ENCODE peak calls at places on chromosomes 12 and 14, in six cellular contexts. One of them, this sample, is unnamed.
A peak's percentile ranks its signal among the peaks of the same experiment; 100 is the strongest.

GRCh38 chr12:124720019-124720686 is 143.5 kb downstream of the SCARB1 start:
- DNase-seq in left colon: no peak
- DNase-seq in epithelial cell of prostate: no peak
- DNase-seq in 8988T: no peak
- DNase-seq in activated T-helper 1 cell treated with Interleukin-2 at 50 U/mL for 16 hours: no peak
- DNase-seq in GM13977: no peak
- DNase-seq in this sample: no peak

GRCh38 chr14:72839351-72839750 is 54.5 kb downstream of the DPF3 start:
- DNase-seq in left colon: no peak
- DNase-seq in 8988T: no peak
- DNase-seq in epithelial cell of prostate: no peak
- DNase-seq in activated T-helper 1 cell treated with Interleukin-2 at 50 U/mL for 16 hours: no peak
- DNase-seq in GM13977: no peak
- DNase-seq in this sample: no peak

GRCh38 chr14:87992720-87993484 is at the start of gene GALC:
- DNase-seq in GM13977: peak; percentile 92
- DNase-seq in epithelial cell of prostate: peak; percentile 26
- DNase-seq in activated T-helper 1 cell treated with Interleukin-2 at 50 U/mL for 16 hours: peak; percentile 92
- DNase-seq in left colon: peak; percentile 95
- DNase-seq in 8988T: peak; percentile 44
- DNase-seq in this sample: peak; percentile 97

GRCh38 chr14:93079321-93079720 is 36.4 kb downstream of the ITPK1 start:
- DNase-seq in 8988T: no peak
- DNase-seq in GM13977: no peak
- DNase-seq in left colon: no peak
- DNase-seq in activated T-helper 1 cell treated with Interleukin-2 at 50 U/mL for 16 hours: no peak
- DNase-seq in epithelial cell of prostate: no peak
- DNase-seq in this sample: no peak

GRCh38 chr14:89198544-89199329 is 218.3 kb downstream of the FOXN3 start:
- DNase-seq in GM13977: no peak
- DNase-seq in left colon: no peak
- DNase-seq in epithelial cell of prostate: no peak
- DNase-seq in 8988T: no peak
- DNase-seq in activated T-helper 1 cell treated with Interleukin-2 at 50 U/mL for 16 hours: no peak
- DNase-seq in this sample: no peak

GRCh38 chr14:50937325-50937724 is 7.0 kb downstream of the PYGL start:
- DNase-seq in epithelial cell of prostate: no peak
- DNase-seq in GM13977: no peak
- DNase-seq in activated T-helper 1 cell treated with Interleukin-2 at 50 U/mL for 16 hours: no peak
- DNase-seq in 8988T: no peak
- DNase-seq in left colon: no peak
- DNase-seq in this sample: no peak

GRCh38 chr12:75571651-75572050 is 60.2 kb upstream of the KRR1 start:
- DNase-seq in left colon: no peak
- DNase-seq in 8988T: no peak
- DNase-seq in activated T-helper 1 cell treated with Interleukin-2 at 50 U/mL for 16 hours: no peak
- DNase-seq in GM13977: no peak
- DNase-seq in epithelial cell of prostate: no peak
- DNase-seq in this sample: no peak

GRCh38 chr12:10381912-10382628 is 7.8 kb downstream of the KLRK1 start:
- DNase-seq in activated T-helper 1 cell treated with Interleukin-2 at 50 U/mL for 16 hours: no peak
- DNase-seq in 8988T: no peak
- DNase-seq in GM13977: no peak
- DNase-seq in left colon: no peak
- DNase-seq in epithelial cell of prostate: no peak
- DNase-seq in this sample: no peak

GRCh38 chr12:28057856-28058615 is 85.5 kb upstream of the PTHLH start:
- DNase-seq in activated T-helper 1 cell treated with Interleukin-2 at 50 U/mL for 16 hours: no peak
- DNase-seq in 8988T: no peak
- DNase-seq in GM13977: no peak
- DNase-seq in left colon: no peak
- DNase-seq in epithelial cell of prostate: peak; percentile 94
- DNase-seq in this sample: peak; percentile 77

GRCh38 chr14:71728386-71728785 is 203.8 kb upstream of the RGS6 start:
- DNase-seq in left colon: no peak
- DNase-seq in activated T-helper 1 cell treated with Interleukin-2 at 50 U/mL for 16 hours: no peak
- DNase-seq in GM13977: no peak
- DNase-seq in 8988T: no peak
- DNase-seq in epithelial cell of prostate: no peak
- DNase-seq in this sample: no peak

This sample was measured in GM12865.